ENCODE peak calls at places on chromosomes 13 and 19, in nine cellular contexts. One of them, this sample, is unnamed.

GRCh38 chr13:100650321-100650720 is 24.3 kb downstream of the TMTC4 start:
- DNase-seq in tibial artery: no peak
- DNase-seq in stimulated activated CD4-positive, alpha-beta T cell treated with anti-CD3 and anti-CD28 coated beads, Interleukin-1b, Interleukin-23, amount 100 ng/mL, for 24 hours: no peak
- DNase-seq in COR-L47: no peak
- DNase-seq in colonic mucosa: no peak
- DNase-seq in ACHN: no peak
- DNase-seq in cardiac muscle cell: no peak
- DNase-seq in M059J: no peak
- DNase-seq in B cell: no peak
- DNase-seq in this sample: no peak

GRCh38 chr13:87131611-87132010 is 539.6 kb upstream of the SLITRK5 start:
- DNase-seq in tibial artery: no peak
- DNase-seq in stimulated activated CD4-positive, alpha-beta T cell treated with anti-CD3 and anti-CD28 coated beads, Interleukin-1b, Interleukin-23, amount 100 ng/mL, for 24 hours: no peak
- DNase-seq in COR-L47: no peak
- DNase-seq in colonic mucosa: no peak
- DNase-seq in ACHN: no peak
- DNase-seq in cardiac muscle cell: no peak
- DNase-seq in M059J: no peak
- DNase-seq in B cell: no peak
- DNase-seq in this sample: no peak

GRCh38 chr19:3346677-3347353 is 19.6 kb upstream of the NFIC start:
- DNase-seq in tibial artery: peak
- DNase-seq in stimulated activated CD4-positive, alpha-beta T cell treated with anti-CD3 and anti-CD28 coated beads, Interleukin-1b, Interleukin-23, amount 100 ng/mL, for 24 hours: no peak
- DNase-seq in COR-L47: no peak
- DNase-seq in colonic mucosa: peak
- DNase-seq in ACHN: peak
- DNase-seq in cardiac muscle cell: peak
- DNase-seq in M059J: peak
- DNase-seq in B cell: no peak
- DNase-seq in this sample: no peak

GRCh38 chr13:40790232-40790631 is 821 bp downstream of the SLC25A15 start:
- DNase-seq in tibial artery: no peak
- DNase-seq in stimulated activated CD4-positive, alpha-beta T cell treated with anti-CD3 and anti-CD28 coated beads, Interleukin-1b, Interleukin-23, amount 100 ng/mL, for 24 hours: no peak
- DNase-seq in COR-L47: no peak
- DNase-seq in colonic mucosa: no peak
- DNase-seq in ACHN: no peak
- DNase-seq in cardiac muscle cell: no peak
- DNase-seq in M059J: no peak
- DNase-seq in B cell: no peak
- DNase-seq in this sample: no peak

GRCh38 chr13:79448413-79448812 is 32.5 kb upstream of the NDFIP2 start:
- DNase-seq in tibial artery: no peak
- DNase-seq in stimulated activated CD4-positive, alpha-beta T cell treated with anti-CD3 and anti-CD28 coated beads, Interleukin-1b, Interleukin-23, amount 100 ng/mL, for 24 hours: no peak
- DNase-seq in COR-L47: no peak
- DNase-seq in colonic mucosa: no peak
- DNase-seq in ACHN: no peak
- DNase-seq in cardiac muscle cell: peak
- DNase-seq in M059J: peak
- DNase-seq in B cell: no peak
- DNase-seq in this sample: no peak

GRCh38 chr19:16587031-16588023 is 15.1 kb upstream of the SLC35E1 start:
- DNase-seq in tibial artery: no peak
- DNase-seq in stimulated activated CD4-positive, alpha-beta T cell treated with anti-CD3 and anti-CD28 coated beads, Interleukin-1b, Interleukin-23, amount 100 ng/mL, for 24 hours: peak
- DNase-seq in COR-L47: no peak
- DNase-seq in colonic mucosa: peak
- DNase-seq in ACHN: no peak
- DNase-seq in cardiac muscle cell: no peak
- DNase-seq in M059J: peak
- DNase-seq in B cell: peak
- DNase-seq in this sample: no peak

GRCh38 chr13:61339054-61339621 is 76.5 kb downstream of the PCDH20 start:
- DNase-seq in tibial artery: no peak
- DNase-seq in stimulated activated CD4-positive, alpha-beta T cell treated with anti-CD3 and anti-CD28 coated beads, Interleukin-1b, Interleukin-23, amount 100 ng/mL, for 24 hours: no peak
- DNase-seq in COR-L47: no peak
- DNase-seq in colonic mucosa: no peak
- DNase-seq in ACHN: no peak
- DNase-seq in cardiac muscle cell: no peak
- DNase-seq in M059J: no peak
- DNase-seq in B cell: no peak
- DNase-seq in this sample: no peak

GRCh38 chr13:109720758-109721184 is 65.6 kb downstream of the IRS2 start:
- DNase-seq in tibial artery: no peak
- DNase-seq in stimulated activated CD4-positive, alpha-beta T cell treated with anti-CD3 and anti-CD28 coated beads, Interleukin-1b, Interleukin-23, amount 100 ng/mL, for 24 hours: no peak
- DNase-seq in COR-L47: peak
- DNase-seq in colonic mucosa: no peak
- DNase-seq in ACHN: no peak
- DNase-seq in cardiac muscle cell: no peak
- DNase-seq in M059J: no peak
- DNase-seq in B cell: no peak
- DNase-seq in this sample: no peak

GRCh38 chr19:49641688-49642487 is at the start of gene SCAF1:
- DNase-seq in tibial artery: peak
- DNase-seq in stimulated activated CD4-positive, alpha-beta T cell treated with anti-CD3 and anti-CD28 coated beads, Interleukin-1b, Interleukin-23, amount 100 ng/mL, for 24 hours: peak
- DNase-seq in COR-L47: peak
- DNase-seq in colonic mucosa: peak
- DNase-seq in ACHN: peak
- DNase-seq in cardiac muscle cell: peak
- DNase-seq in M059J: peak
- DNase-seq in B cell: peak
- DNase-seq in this sample: peak

GRCh38 chr19:17411801-17412200 is 6.4 kb upstream of the BST2 start:
- DNase-seq in tibial artery: no peak
- DNase-seq in stimulated activated CD4-positive, alpha-beta T cell treated with anti-CD3 and anti-CD28 coated beads, Interleukin-1b, Interleukin-23, amount 100 ng/mL, for 24 hours: no peak
- DNase-seq in COR-L47: no peak
- DNase-seq in colonic mucosa: no peak
- DNase-seq in ACHN: no peak
- DNase-seq in cardiac muscle cell: no peak
- DNase-seq in M059J: no peak
- DNase-seq in B cell: no peak
- DNase-seq in this sample: no peak

GRCh38 chr19:6234527-6234926 is 45.2 kb downstream of the MLLT1 start:
- DNase-seq in tibial artery: no peak
- DNase-seq in stimulated activated CD4-positive, alpha-beta T cell treated with anti-CD3 and anti-CD28 coated beads, Interleukin-1b, Interleukin-23, amount 100 ng/mL, for 24 hours: no peak
- DNase-seq in COR-L47: no peak
- DNase-seq in colonic mucosa: no peak
- DNase-seq in ACHN: no peak
- DNase-seq in cardiac muscle cell: no peak
- DNase-seq in M059J: no peak
- DNase-seq in B cell: no peak
- DNase-seq in this sample: no peak

GRCh38 chr13:52862358-52863206 is 14.1 kb upstream of the PCDH8 start:
- DNase-seq in tibial artery: no peak
- DNase-seq in stimulated activated CD4-positive, alpha-beta T cell treated with anti-CD3 and anti-CD28 coated beads, Interleukin-1b, Interleukin-23, amount 100 ng/mL, for 24 hours: no peak
- DNase-seq in COR-L47: peak
- DNase-seq in colonic mucosa: peak
- DNase-seq in ACHN: peak
- DNase-seq in cardiac muscle cell: peak
- DNase-seq in M059J: peak
- DNase-seq in B cell: no peak
- DNase-seq in this sample: no peak

GRCh38 chr13:112765734-112766133 is 75.9 kb downstream of the ATP11A start:
- DNase-seq in tibial artery: no peak
- DNase-seq in stimulated activated CD4-positive, alpha-beta T cell treated with anti-CD3 and anti-CD28 coated beads, Interleukin-1b, Interleukin-23, amount 100 ng/mL, for 24 hours: no peak
- DNase-seq in COR-L47: no peak
- DNase-seq in colonic mucosa: no peak
- DNase-seq in ACHN: no peak
- DNase-seq in cardiac muscle cell: no peak
- DNase-seq in M059J: no peak
- DNase-seq in B cell: no peak
- DNase-seq in this sample: no peak

GRCh38 chr13:112892759-112893569 is 76.0 kb upstream of the MCF2L start:
- DNase-seq in tibial artery: no peak
- DNase-seq in stimulated activated CD4-positive, alpha-beta T cell treated with anti-CD3 and anti-CD28 coated beads, Interleukin-1b, Interleukin-23, amount 100 ng/mL, for 24 hours: no peak
- DNase-seq in COR-L47: peak
- DNase-seq in colonic mucosa: peak
- DNase-seq in ACHN: peak
- DNase-seq in cardiac muscle cell: no peak
- DNase-seq in M059J: no peak
- DNase-seq in B cell: no peak
- DNase-seq in this sample: no peak

GRCh38 chr13:30743319-30744055 is 8.1 kb downstream of the ALOX5AP start:
- DNase-seq in tibial artery: peak
- DNase-seq in stimulated activated CD4-positive, alpha-beta T cell treated with anti-CD3 and anti-CD28 coated beads, Interleukin-1b, Interleukin-23, amount 100 ng/mL, for 24 hours: no peak
- DNase-seq in COR-L47: no peak
- DNase-seq in colonic mucosa: peak
- DNase-seq in ACHN: peak
- DNase-seq in cardiac muscle cell: peak
- DNase-seq in M059J: peak
- DNase-seq in B cell: no peak
- DNase-seq in this sample: peak

GRCh38 chr19:2015611-2015950 is at the start of gene BTBD2:
- DNase-seq in tibial artery: peak
- DNase-seq in stimulated activated CD4-positive, alpha-beta T cell treated with anti-CD3 and anti-CD28 coated beads, Interleukin-1b, Interleukin-23, amount 100 ng/mL, for 24 hours: peak
- DNase-seq in COR-L47: peak
- DNase-seq in colonic mucosa: peak
- DNase-seq in ACHN: peak
- DNase-seq in cardiac muscle cell: peak
- DNase-seq in M059J: peak
- DNase-seq in B cell: no peak
- DNase-seq in this sample: no peak

GRCh38 chr19:4811328-4812131 is 20.0 kb downstream of the TICAM1 start:
- DNase-seq in tibial artery: peak
- DNase-seq in stimulated activated CD4-positive, alpha-beta T cell treated with anti-CD3 and anti-CD28 coated beads, Interleukin-1b, Interleukin-23, amount 100 ng/mL, for 24 hours: peak
- DNase-seq in COR-L47: peak
- DNase-seq in colonic mucosa: peak
- DNase-seq in ACHN: peak
- DNase-seq in cardiac muscle cell: peak
- DNase-seq in M059J: peak
- DNase-seq in B cell: peak
- DNase-seq in this sample: peak

GRCh38 chr19:49364083-49364687 is 508 bp downstream of the DKKL1 start:
- DNase-seq in tibial artery: peak
- DNase-seq in stimulated activated CD4-positive, alpha-beta T cell treated with anti-CD3 and anti-CD28 coated beads, Interleukin-1b, Interleukin-23, amount 100 ng/mL, for 24 hours: no peak
- DNase-seq in COR-L47: no peak
- DNase-seq in colonic mucosa: no peak
- DNase-seq in ACHN: no peak
- DNase-seq in cardiac muscle cell: no peak
- DNase-seq in M059J: no peak
- DNase-seq in B cell: no peak
- DNase-seq in this sample: no peak

GRCh38 chr13:58452123-58452623 is 820.6 kb downstream of the PCDH17 start:
- DNase-seq in tibial artery: no peak
- DNase-seq in stimulated activated CD4-positive, alpha-beta T cell treated with anti-CD3 and anti-CD28 coated beads, Interleukin-1b, Interleukin-23, amount 100 ng/mL, for 24 hours: no peak
- DNase-seq in COR-L47: no peak
- DNase-seq in colonic mucosa: no peak
- DNase-seq in ACHN: no peak
- DNase-seq in cardiac muscle cell: peak
- DNase-seq in M059J: no peak
- DNase-seq in B cell: no peak
- DNase-seq in this sample: no peak

GRCh38 chr19:43662487-43662886 is 7.5 kb downstream of the PLAUR start:
- DNase-seq in tibial artery: no peak
- DNase-seq in stimulated activated CD4-positive, alpha-beta T cell treated with anti-CD3 and anti-CD28 coated beads, Interleukin-1b, Interleukin-23, amount 100 ng/mL, for 24 hours: no peak
- DNase-seq in COR-L47: peak
- DNase-seq in colonic mucosa: no peak
- DNase-seq in ACHN: peak
- DNase-seq in cardiac muscle cell: peak
- DNase-seq in M059J: peak
- DNase-seq in B cell: no peak
- DNase-seq in this sample: no peak

GRCh38 chr19:46131485-46132143 is 7.1 kb upstream of the IGFL3 start:
- DNase-seq in tibial artery: no peak
- DNase-seq in stimulated activated CD4-positive, alpha-beta T cell treated with anti-CD3 and anti-CD28 coated beads, Interleukin-1b, Interleukin-23, amount 100 ng/mL, for 24 hours: no peak
- DNase-seq in COR-L47: no peak
- DNase-seq in colonic mucosa: no peak
- DNase-seq in ACHN: no peak
- DNase-seq in cardiac muscle cell: no peak
- DNase-seq in M059J: no peak
- DNase-seq in B cell: no peak
- DNase-seq in this sample: no peak

GRCh38 chr19:8023371-8023770 is 17.9 kb upstream of the ELAVL1 start:
- DNase-seq in tibial artery: no peak
- DNase-seq in stimulated activated CD4-positive, alpha-beta T cell treated with anti-CD3 and anti-CD28 coated beads, Interleukin-1b, Interleukin-23, amount 100 ng/mL, for 24 hours: no peak
- DNase-seq in COR-L47: no peak
- DNase-seq in colonic mucosa: no peak
- DNase-seq in ACHN: no peak
- DNase-seq in cardiac muscle cell: no peak
- DNase-seq in M059J: no peak
- DNase-seq in B cell: no peak
- DNase-seq in this sample: no peak

GRCh38 chr13:30711375-30711774 is 24.0 kb upstream of the ALOX5AP start:
- DNase-seq in tibial artery: no peak
- DNase-seq in stimulated activated CD4-positive, alpha-beta T cell treated with anti-CD3 and anti-CD28 coated beads, Interleukin-1b, Interleukin-23, amount 100 ng/mL, for 24 hours: no peak
- DNase-seq in COR-L47: no peak
- DNase-seq in colonic mucosa: no peak
- DNase-seq in ACHN: no peak
- DNase-seq in cardiac muscle cell: peak
- DNase-seq in M059J: peak
- DNase-seq in B cell: no peak
- DNase-seq in this sample: no peak

GRCh38 chr19:39046037-39046821 is 13.9 kb upstream of the FBXO27 start:
- DNase-seq in tibial artery: no peak
- DNase-seq in stimulated activated CD4-positive, alpha-beta T cell treated with anti-CD3 and anti-CD28 coated beads, Interleukin-1b, Interleukin-23, amount 100 ng/mL, for 24 hours: no peak
- DNase-seq in COR-L47: no peak
- DNase-seq in colonic mucosa: no peak
- DNase-seq in ACHN: peak
- DNase-seq in cardiac muscle cell: peak
- DNase-seq in M059J: peak
- DNase-seq in B cell: no peak
- DNase-seq in this sample: no peak

GRCh38 chr13:25678398-25678797 is 306.6 kb downstream of the ATP8A2 start:
- DNase-seq in tibial artery: no peak
- DNase-seq in stimulated activated CD4-positive, alpha-beta T cell treated with anti-CD3 and anti-CD28 coated beads, Interleukin-1b, Interleukin-23, amount 100 ng/mL, for 24 hours: no peak
- DNase-seq in COR-L47: no peak
- DNase-seq in colonic mucosa: no peak
- DNase-seq in ACHN: peak
- DNase-seq in cardiac muscle cell: no peak
- DNase-seq in M059J: no peak
- DNase-seq in B cell: no peak
- DNase-seq in this sample: no peak

GRCh38 chr19:42108527-42109389 is 23.5 kb downstream of the POU2F2 start:
- DNase-seq in tibial artery: peak
- DNase-seq in stimulated activated CD4-positive, alpha-beta T cell treated with anti-CD3 and anti-CD28 coated beads, Interleukin-1b, Interleukin-23, amount 100 ng/mL, for 24 hours: peak
- DNase-seq in COR-L47: peak
- DNase-seq in colonic mucosa: peak
- DNase-seq in ACHN: peak
- DNase-seq in cardiac muscle cell: peak
- DNase-seq in M059J: peak
- DNase-seq in B cell: peak
- DNase-seq in this sample: peak

GRCh38 chr13:86464193-86464592 is 665.0 kb upstream of the SLITRK6 start:
- DNase-seq in tibial artery: no peak
- DNase-seq in stimulated activated CD4-positive, alpha-beta T cell treated with anti-CD3 and anti-CD28 coated beads, Interleukin-1b, Interleukin-23, amount 100 ng/mL, for 24 hours: no peak
- DNase-seq in COR-L47: peak
- DNase-seq in colonic mucosa: no peak
- DNase-seq in ACHN: peak
- DNase-seq in cardiac muscle cell: no peak
- DNase-seq in M059J: no peak
- DNase-seq in B cell: no peak
- DNase-seq in this sample: no peak

GRCh38 chr19:55580628-55581144 is at the start of gene ZNF579:
- DNase-seq in tibial artery: peak
- DNase-seq in stimulated activated CD4-positive, alpha-beta T cell treated with anti-CD3 and anti-CD28 coated beads, Interleukin-1b, Interleukin-23, amount 100 ng/mL, for 24 hours: peak
- DNase-seq in COR-L47: peak
- DNase-seq in colonic mucosa: peak
- DNase-seq in ACHN: peak
- DNase-seq in cardiac muscle cell: peak
- DNase-seq in M059J: peak
- DNase-seq in B cell: peak
- DNase-seq in this sample: peak

GRCh38 chr13:42803563-42804212 is 22.3 kb downstream of the FAM216B start:
- DNase-seq in tibial artery: no peak
- DNase-seq in stimulated activated CD4-positive, alpha-beta T cell treated with anti-CD3 and anti-CD28 coated beads, Interleukin-1b, Interleukin-23, amount 100 ng/mL, for 24 hours: no peak
- DNase-seq in COR-L47: no peak
- DNase-seq in colonic mucosa: no peak
- DNase-seq in ACHN: no peak
- DNase-seq in cardiac muscle cell: peak
- DNase-seq in M059J: peak
- DNase-seq in B cell: no peak
- DNase-seq in this sample: no peak

GRCh38 chr13:70189981-70190380 is 81.7 kb upstream of the KLHL1 start:
- DNase-seq in tibial artery: no peak
- DNase-seq in stimulated activated CD4-positive, alpha-beta T cell treated with anti-CD3 and anti-CD28 coated beads, Interleukin-1b, Interleukin-23, amount 100 ng/mL, for 24 hours: no peak
- DNase-seq in COR-L47: no peak
- DNase-seq in colonic mucosa: no peak
- DNase-seq in ACHN: no peak
- DNase-seq in cardiac muscle cell: no peak
- DNase-seq in M059J: no peak
- DNase-seq in B cell: no peak
- DNase-seq in this sample: no peak

GRCh38 chr13:85528578-85529215 is 270.5 kb downstream of the SLITRK6 start:
- DNase-seq in tibial artery: no peak
- DNase-seq in stimulated activated CD4-positive, alpha-beta T cell treated with anti-CD3 and anti-CD28 coated beads, Interleukin-1b, Interleukin-23, amount 100 ng/mL, for 24 hours: no peak
- DNase-seq in COR-L47: no peak
- DNase-seq in colonic mucosa: no peak
- DNase-seq in ACHN: no peak
- DNase-seq in cardiac muscle cell: no peak
- DNase-seq in M059J: peak
- DNase-seq in B cell: no peak
- DNase-seq in this sample: no peak

This sample was measured in H54.